ENCODE peak calls at places on chromosomes 1 and 21, in eight cellular contexts. One of them, this sample, is unnamed. For H3K9me3, the result is how much of the 10 kb centered on the place peaks cover.

GRCh38 chr1:17339521-17339920 is 31.5 kb downstream of the PADI4 start:
- DNase-seq in transverse colon: no peak
- DNase-seq in uterus: no peak
- DNase-seq in lower lobe of right lung: no peak
- DNase-seq in stomach: no peak
- DNase-seq in fibroblast of lung: no peak
- DNase-seq in MG63: no peak
- DNase-seq in ovary: no peak
- DNase-seq in this sample: no peak

GRCh38 chr1:243501002-243501401 is 245.2 kb downstream of the SDCCAG8 start:
- DNase-seq in transverse colon: no peak
- DNase-seq in uterus: no peak
- DNase-seq in lower lobe of right lung: no peak
- DNase-seq in stomach: no peak
- DNase-seq in fibroblast of lung: peak
- DNase-seq in MG63: peak
- DNase-seq in ovary: no peak
- DNase-seq in this sample: peak

GRCh38 chr21:45865106-45865835 is 116.3 kb upstream of the COL6A1 start:
- DNase-seq in transverse colon: no peak
- DNase-seq in uterus: no peak
- DNase-seq in lower lobe of right lung: peak
- DNase-seq in stomach: no peak
- DNase-seq in fibroblast of lung: peak
- DNase-seq in MG63: peak
- DNase-seq in ovary: no peak
- DNase-seq in this sample: peak

GRCh38 chr1:183514235-183514634 is 41.9 kb downstream of the SMG7 start:
- DNase-seq in transverse colon: no peak
- DNase-seq in uterus: no peak
- DNase-seq in lower lobe of right lung: no peak
- DNase-seq in stomach: no peak
- DNase-seq in fibroblast of lung: no peak
- DNase-seq in MG63: no peak
- DNase-seq in ovary: no peak
- DNase-seq in this sample: no peak

GRCh38 chr1:6519491-6519934 is 28.0 kb upstream of the PLEKHG5 start:
- DNase-seq in transverse colon: no peak
- DNase-seq in uterus: peak
- DNase-seq in lower lobe of right lung: no peak
- DNase-seq in stomach: peak
- DNase-seq in fibroblast of lung: peak
- DNase-seq in MG63: peak
- DNase-seq in ovary: no peak
- DNase-seq in this sample: peak

GRCh38 chr1:54199151-54199764 is 572 bp downstream of the CYB5RL start:
- DNase-seq in transverse colon: no peak
- DNase-seq in uterus: no peak
- DNase-seq in lower lobe of right lung: no peak
- DNase-seq in stomach: no peak
- DNase-seq in fibroblast of lung: no peak
- DNase-seq in MG63: no peak
- DNase-seq in ovary: no peak
- DNase-seq in this sample: no peak

GRCh38 chr1:8702121-8702520 is 115.3 kb downstream of the RERE start:
- DNase-seq in transverse colon: peak
- DNase-seq in uterus: no peak
- DNase-seq in lower lobe of right lung: peak
- DNase-seq in stomach: peak
- DNase-seq in fibroblast of lung: no peak
- DNase-seq in MG63: peak
- DNase-seq in ovary: no peak
- DNase-seq in this sample: no peak

GRCh38 chr1:53376041-53376461 is 48.2 kb upstream of the LRP8 start:
- DNase-seq in transverse colon: no peak
- DNase-seq in uterus: peak
- DNase-seq in lower lobe of right lung: no peak
- DNase-seq in stomach: peak
- DNase-seq in fibroblast of lung: no peak
- DNase-seq in MG63: no peak
- DNase-seq in ovary: no peak
- DNase-seq in this sample: no peak

GRCh38 chr1:173420330-173420806 is 56.8 kb upstream of the PRDX6 start:
- DNase-seq in transverse colon: peak
- DNase-seq in uterus: peak
- DNase-seq in lower lobe of right lung: peak
- DNase-seq in stomach: peak
- DNase-seq in fibroblast of lung: peak
- DNase-seq in MG63: peak
- DNase-seq in ovary: peak
- DNase-seq in this sample: peak

GRCh38 chr1:89523597-89524368 is 846 bp upstream of the LRRC8B start:
- DNase-seq in transverse colon: peak
- DNase-seq in uterus: peak
- DNase-seq in lower lobe of right lung: peak
- DNase-seq in stomach: peak
- DNase-seq in fibroblast of lung: no peak
- DNase-seq in MG63: no peak
- DNase-seq in ovary: no peak
- DNase-seq in this sample: peak

GRCh38 chr1:197042676-197043341 is 24.3 kb downstream of the F13B start:
- DNase-seq in transverse colon: no peak
- DNase-seq in uterus: no peak
- DNase-seq in lower lobe of right lung: no peak
- DNase-seq in stomach: no peak
- DNase-seq in fibroblast of lung: no peak
- DNase-seq in MG63: no peak
- DNase-seq in ovary: no peak
- DNase-seq in this sample: no peak

GRCh38 chr1:205442051-205442721 is 13.7 kb downstream of the BLACAT1 start:
- DNase-seq in transverse colon: no peak
- DNase-seq in uterus: no peak
- DNase-seq in lower lobe of right lung: peak
- DNase-seq in stomach: no peak
- DNase-seq in fibroblast of lung: no peak
- DNase-seq in MG63: no peak
- DNase-seq in ovary: no peak
- DNase-seq in this sample: no peak

GRCh38 chr1:219476116-219476515 is 136.8 kb downstream of the ZC3H11B start:
- DNase-seq in transverse colon: no peak
- DNase-seq in uterus: no peak
- DNase-seq in lower lobe of right lung: no peak
- DNase-seq in stomach: no peak
- DNase-seq in fibroblast of lung: no peak
- DNase-seq in MG63: no peak
- DNase-seq in ovary: no peak
- DNase-seq in this sample: no peak

GRCh38 chr1:73886721-73887120 is 311.3 kb downstream of the LRRIQ3 start:
- DNase-seq in transverse colon: no peak
- DNase-seq in uterus: no peak
- DNase-seq in lower lobe of right lung: no peak
- DNase-seq in stomach: no peak
- DNase-seq in fibroblast of lung: no peak
- DNase-seq in MG63: no peak
- DNase-seq in ovary: no peak
- DNase-seq in this sample: no peak

GRCh38 chr1:202104073-202104472 is 18.6 kb upstream of the GPR37L1 start:
- DNase-seq in transverse colon: peak
- DNase-seq in uterus: no peak
- DNase-seq in lower lobe of right lung: no peak
- DNase-seq in stomach: no peak
- DNase-seq in fibroblast of lung: no peak
- DNase-seq in MG63: no peak
- DNase-seq in ovary: no peak
- DNase-seq in this sample: no peak

GRCh38 chr1:173267453-173267945 is 60.4 kb upstream of the TNFSF4 start:
- DNase-seq in transverse colon: no peak
- DNase-seq in uterus: no peak
- DNase-seq in lower lobe of right lung: no peak
- DNase-seq in stomach: no peak
- DNase-seq in fibroblast of lung: peak
- DNase-seq in MG63: peak
- DNase-seq in ovary: no peak
- DNase-seq in this sample: peak

GRCh38 chr1:64072089-64072835 is 131.2 kb upstream of the UBE2U start:
- DNase-seq in transverse colon: no peak
- DNase-seq in uterus: no peak
- DNase-seq in lower lobe of right lung: no peak
- DNase-seq in stomach: peak
- DNase-seq in fibroblast of lung: peak
- DNase-seq in MG63: peak
- DNase-seq in ovary: no peak
- DNase-seq in this sample: peak

GRCh38 chr1:230793463-230793745 is 46.2 kb downstream of the CAPN9 start:
- DNase-seq in transverse colon: no peak
- DNase-seq in uterus: no peak
- DNase-seq in lower lobe of right lung: no peak
- DNase-seq in stomach: no peak
- DNase-seq in fibroblast of lung: no peak
- DNase-seq in MG63: no peak
- DNase-seq in ovary: no peak
- DNase-seq in this sample: no peak

GRCh38 chr1:226406401-226406881 is 1.5 kb downstream of the PARP1 start:
- DNase-seq in transverse colon: no peak
- DNase-seq in uterus: no peak
- DNase-seq in lower lobe of right lung: no peak
- DNase-seq in stomach: no peak
- DNase-seq in fibroblast of lung: peak
- DNase-seq in MG63: peak
- DNase-seq in ovary: no peak
- DNase-seq in this sample: peak

GRCh38 chr1:101476541-101476940 is 239.7 kb downstream of the S1PR1 start:
- DNase-seq in transverse colon: no peak
- DNase-seq in uterus: no peak
- DNase-seq in lower lobe of right lung: no peak
- DNase-seq in stomach: no peak
- DNase-seq in fibroblast of lung: no peak
- DNase-seq in MG63: no peak
- DNase-seq in ovary: no peak
- DNase-seq in this sample: no peak

GRCh38 chr1:46166521-46167462 is 8.1 kb upstream of the TSPAN1 start:
- DNase-seq in transverse colon: no peak
- DNase-seq in uterus: peak
- DNase-seq in lower lobe of right lung: peak
- DNase-seq in stomach: peak
- DNase-seq in fibroblast of lung: no peak
- DNase-seq in MG63: no peak
- DNase-seq in ovary: peak
- DNase-seq in this sample: no peak

GRCh38 chr21:30190554-30190953 is 23.9 kb upstream of the CLDN17 start:
- DNase-seq in transverse colon: no peak
- DNase-seq in uterus: no peak
- DNase-seq in lower lobe of right lung: no peak
- DNase-seq in stomach: no peak
- DNase-seq in fibroblast of lung: no peak
- DNase-seq in MG63: no peak
- DNase-seq in ovary: no peak
- DNase-seq in this sample: no peak
- H3K9me3 ChIP-seq in transverse colon: under half
- H3K9me3 ChIP-seq in uterus: under half
- H3K9me3 ChIP-seq in lower lobe of right lung: under half
- H3K9me3 ChIP-seq in stomach: under half
- H3K9me3 ChIP-seq in fibroblast of lung: under half
- H3K9me3 ChIP-seq in MG63: under half
- H3K9me3 ChIP-seq in ovary: under half
- H3K9me3 ChIP-seq in this sample: under half

GRCh38 chr1:23367791-23368561 is 1.7 kb downstream of the ZNF436 start:
- DNase-seq in transverse colon: peak
- DNase-seq in uterus: peak
- DNase-seq in lower lobe of right lung: peak
- DNase-seq in stomach: peak
- DNase-seq in fibroblast of lung: peak
- DNase-seq in MG63: peak
- DNase-seq in ovary: peak
- DNase-seq in this sample: peak

GRCh38 chr1:23367451-23367790 is 2.2 kb downstream of the ZNF436 start:
- DNase-seq in transverse colon: no peak
- DNase-seq in uterus: no peak
- DNase-seq in lower lobe of right lung: no peak
- DNase-seq in stomach: no peak
- DNase-seq in fibroblast of lung: peak
- DNase-seq in MG63: no peak
- DNase-seq in ovary: no peak
- DNase-seq in this sample: no peak

GRCh38 chr1:23366598-23366997 is 3.0 kb downstream of the ZNF436 start:
- DNase-seq in transverse colon: no peak
- DNase-seq in uterus: no peak
- DNase-seq in lower lobe of right lung: no peak
- DNase-seq in stomach: no peak
- DNase-seq in fibroblast of lung: peak
- DNase-seq in MG63: no peak
- DNase-seq in ovary: no peak
- DNase-seq in this sample: no peak

GRCh38 chr1:23368562-23369334 is 888 bp downstream of the ZNF436 start:
- DNase-seq in transverse colon: peak
- DNase-seq in uterus: peak
- DNase-seq in lower lobe of right lung: peak
- DNase-seq in stomach: peak
- DNase-seq in fibroblast of lung: peak
- DNase-seq in MG63: peak
- DNase-seq in ovary: peak
- DNase-seq in this sample: peak

GRCh38 chr1:23366146-23366545 is 3.5 kb downstream of the ZNF436 start:
- DNase-seq in transverse colon: no peak
- DNase-seq in uterus: no peak
- DNase-seq in lower lobe of right lung: no peak
- DNase-seq in stomach: no peak
- DNase-seq in fibroblast of lung: no peak
- DNase-seq in MG63: no peak
- DNase-seq in ovary: no peak
- DNase-seq in this sample: no peak
- H3K9me3 ChIP-seq in transverse colon: under half
- H3K9me3 ChIP-seq in uterus: under half
- H3K9me3 ChIP-seq in lower lobe of right lung: under half
- H3K9me3 ChIP-seq in stomach: under half
- H3K9me3 ChIP-seq in fibroblast of lung: under half
- H3K9me3 ChIP-seq in MG63: half or more
- H3K9me3 ChIP-seq in ovary: under half
- H3K9me3 ChIP-seq in this sample: under half

GRCh38 chr1:233635765-233636502 is 22.0 kb downstream of the KCNK1 start:
- DNase-seq in transverse colon: no peak
- DNase-seq in uterus: no peak
- DNase-seq in lower lobe of right lung: no peak
- DNase-seq in stomach: peak
- DNase-seq in fibroblast of lung: peak
- DNase-seq in MG63: no peak
- DNase-seq in ovary: no peak
- DNase-seq in this sample: peak
- H3K9me3 ChIP-seq in transverse colon: under half
- H3K9me3 ChIP-seq in uterus: under half
- H3K9me3 ChIP-seq in lower lobe of right lung: under half
- H3K9me3 ChIP-seq in stomach: under half
- H3K9me3 ChIP-seq in fibroblast of lung: under half
- H3K9me3 ChIP-seq in MG63: under half
- H3K9me3 ChIP-seq in ovary: under half
- H3K9me3 ChIP-seq in this sample: under half

DNA sequence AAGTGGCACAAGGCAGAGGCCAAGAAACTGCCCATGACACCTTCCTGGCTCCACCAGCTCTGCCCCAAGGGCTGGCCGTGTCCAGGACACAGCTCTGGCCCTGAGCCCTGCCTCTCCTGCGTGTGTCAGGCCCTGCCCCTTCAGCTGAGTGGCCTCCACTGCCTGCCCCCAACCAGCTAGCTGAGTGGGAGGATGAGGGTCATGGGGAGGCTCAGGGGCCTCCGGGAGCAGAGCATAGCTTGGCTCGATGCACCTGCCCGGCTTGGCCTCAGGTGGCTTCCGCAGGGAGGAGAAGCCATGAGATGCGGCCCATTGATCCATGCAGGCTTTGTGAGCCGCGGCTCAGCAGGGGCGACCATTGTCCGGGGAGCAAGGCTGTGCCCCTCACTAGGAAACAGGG is 108.7 kb upstream of the TTC34 start:
- DNase-seq in transverse colon: no peak
- DNase-seq in uterus: no peak
- DNase-seq in lower lobe of right lung: no peak
- DNase-seq in stomach: no peak
- DNase-seq in fibroblast of lung: no peak
- DNase-seq in MG63: no peak
- DNase-seq in ovary: no peak
- DNase-seq in this sample: no peak
- H3K9me3 ChIP-seq in transverse colon: under half
- H3K9me3 ChIP-seq in uterus: under half
- H3K9me3 ChIP-seq in lower lobe of right lung: under half
- H3K9me3 ChIP-seq in stomach: under half
- H3K9me3 ChIP-seq in fibroblast of lung: under half
- H3K9me3 ChIP-seq in MG63: under half
- H3K9me3 ChIP-seq in ovary: under half
- H3K9me3 ChIP-seq in this sample: under half

This sample was measured in astrocyte.